ENCODE peak calls at places on chromosomes 2 and 18, in four cellular contexts. R is progenitor cell of endocrine pancreas; O is GM23248; I is stimulated activated CD4-positive, alpha-beta T cell treated with anti-CD3 and anti-CD28 coated beads, Interleukin-15, amount 100 ng/mL, for 1 hour. M is an unnamed sample.

GRCh38 chr2:28649481-28650260 is 102.0 kb upstream of the PPP1CB start:
- DNase-seq in R (no peak), O (peak), I (no peak), M (no peak)

GRCh38 chr2:117982376-117983033 is 31.4 kb downstream of the CCDC93 start:
- DNase-seq in R (no peak), O (no peak), I (no peak), M (no peak)

GRCh38 chr2:189037518-189037917 is 63.3 kb downstream of the COL3A1 start:
- DNase-seq in R (no peak), O (peak), I (no peak), M (no peak)

GRCh38 chr2:103959174-103960125 is 894.5 kb upstream of the POU3F3 start:
- DNase-seq in R (peak), O (peak), I (no peak), M (no peak)

GRCh38 chr2:230068658-230069080 is at the start of gene SLC16A14:
- DNase-seq in R (no peak), O (peak), I (no peak), M (peak)

GRCh38 chr18:45839415-45840395 is 14.2 kb downstream of the SIGLEC15 start:
- DNase-seq in R (no peak), O (peak), I (no peak), M (no peak)

GRCh38 chr2:42386684-42387083 is 25.7 kb upstream of the COX7A2L start:
- DNase-seq in R (no peak), O (peak), I (no peak), M (no peak)

GRCh38 chr2:43228782-43229659 is 2.6 kb upstream of the ZFP36L2 start:
- DNase-seq in R (no peak), O (peak), I (no peak), M (no peak)

GRCh38 chr2:232336241-232336736 is 42.3 kb upstream of the ALPP start:
- DNase-seq in R (peak), O (no peak), I (no peak), M (no peak)

GRCh38 chr2:240477916-240478315 is 42.5 kb downstream of the GPC1 start:
- DNase-seq in R (no peak), O (no peak), I (no peak), M (no peak)